ENCODE peak calls at places on chromosomes 1 and 21, in ten cellular contexts. U is heart left ventricle, E is suprapubic skin, N is transverse colon, X is ovary, T is spleen, M is prostate gland, Y is adrenal gland, W is K562, G is esophagus squamous epithelium. R is an unnamed sample.

GRCh38 chr21:41767606-41768370 is 936 bp upstream of the RIPK4 start:
- DNase-seq in U (no peak), E (peak; percentile 59), N (no peak), X (no peak), T (no peak), M (no peak), Y (no peak), W (no peak), G (no peak), R (peak; percentile 45)

GRCh38 chr1:116334015-116334547 is 39.0 kb upstream of the ATP1A1 start:
- DNase-seq in U (peak; percentile 34), E (no peak), N (peak; percentile 56), X (no peak), T (no peak), M (no peak), Y (no peak), W (no peak), G (no peak), R (peak; percentile 50)

GRCh38 chr21:45011911-45012660 is 62.3 kb upstream of the ADARB1 start:
- DNase-seq in U (no peak), E (peak; percentile 65), N (peak; percentile 19), X (peak; percentile 11), T (peak; percentile 70), M (no peak), Y (no peak), W (no peak), G (no peak), R (peak; percentile 9)

GRCh38 chr1:20087668-20088067 is 17.7 kb downstream of the PLA2G5 start:
- DNase-seq in U (no peak), E (no peak), N (no peak), X (no peak), T (no peak), M (no peak), Y (no peak), W (peak; percentile 60), G (no peak), R (no peak)

GRCh38 chr1:154270833-154271232 is 1.6 kb upstream of the HAX1 start:
- DNase-seq in U (no peak), E (no peak), N (no peak), X (no peak), T (no peak), M (no peak), Y (no peak), W (no peak), G (no peak), R (no peak)

GRCh38 chr1:213586609-213586972 is 401.2 kb upstream of the PROX1 start:
- DNase-seq in U (no peak), E (no peak), N (no peak), X (no peak), T (no peak), M (no peak), Y (no peak), W (no peak), G (no peak), R (peak; percentile 85)

GRCh38 chr1:110136911-110137310 is 13.4 kb upstream of the SLC6A17 start:
- DNase-seq in U (no peak), E (no peak), N (no peak), X (no peak), T (no peak), M (no peak), Y (peak; percentile 56), W (no peak), G (no peak), R (peak; percentile 65)

GRCh38 chr1:228341450-228341813 is 65.2 kb downstream of the TRIM11 start:
- DNase-seq in U (peak; percentile 16), E (peak; percentile 50), N (no peak), X (peak; percentile 6), T (peak; percentile 56), M (no peak), Y (no peak), W (no peak), G (no peak), R (peak; percentile 15)

GRCh38 chr1:26747048-26747447 is 40.7 kb upstream of the PIGV start:
- DNase-seq in U (no peak), E (no peak), N (no peak), X (no peak), T (no peak), M (no peak), Y (no peak), W (no peak), G (no peak), R (no peak)

GRCh38 chr1:26745191-26745590 is 42.6 kb upstream of the PIGV start:
- DNase-seq in U (no peak), E (no peak), N (no peak), X (no peak), T (no peak), M (no peak), Y (no peak), W (no peak), G (no peak), R (no peak)

GRCh38 chr1:26744075-26744958 is 43.4 kb upstream of the PIGV start:
- DNase-seq in U (peak; percentile 87), E (no peak), N (peak; percentile 81), X (peak; percentile 15), T (peak; percentile 93), M (peak; percentile 37), Y (peak; percentile 83), W (peak; percentile 59), G (peak; percentile 47), R (peak; percentile 29)

GRCh38 chr1:26749458-26749857 is 38.3 kb upstream of the PIGV start:
- DNase-seq in U (no peak), E (no peak), N (no peak), X (no peak), T (no peak), M (no peak), Y (no peak), W (no peak), G (no peak), R (no peak)

GRCh38 chr1:26748351-26748750 is 39.4 kb upstream of the PIGV start:
- DNase-seq in U (no peak), E (no peak), N (no peak), X (no peak), T (no peak), M (no peak), Y (no peak), W (no peak), G (no peak), R (no peak)
- H3K4me1 ChIP-seq in U (peaks cover 97% of the 10 kb centered on the region), E (peaks cover 53% of the 10 kb centered on the region), N (peaks cover 55% of the 10 kb centered on the region), X (peaks cover 12% of the 10 kb centered on the region), T (peaks cover 87% of the 10 kb centered on the region), M (peaks cover 4% of the 10 kb centered on the region), Y (peaks cover 32% of the 10 kb centered on the region), W (peaks cover 11% of the 10 kb centered on the region), G (peaks cover 15% of the 10 kb centered on the region), R (peaks cover 21% of the 10 kb centered on the region)

GRCh38 chr1:84506002-84506728 is at the start of the genes GNG5 and SPATA1:
- DNase-seq in U (peak; percentile 99), E (peak; percentile 99), N (peak; percentile 99), X (peak; percentile 98), T (peak; percentile 100), M (peak; percentile 98), Y (peak; percentile 98), W (peak; percentile 96), G (peak; percentile 82), R (peak; percentile 99)

GRCh38 chr1:84502892-84503291 is 3.3 kb upstream of the SPATA1 start:
- DNase-seq in U (no peak), E (no peak), N (no peak), X (no peak), T (no peak), M (no peak), Y (no peak), W (no peak), G (no peak), R (no peak)

GRCh38 chr1:84505167-84506001 is 802 bp upstream of the SPATA1 start:
- DNase-seq in U (no peak), E (no peak), N (peak; percentile 13), X (no peak), T (no peak), M (peak; percentile 35), Y (peak; percentile 70), W (peak; percentile 76), G (no peak), R (peak; percentile 71)

GRCh38 chr1:84506729-84507453 is 510 bp upstream of the GNG5 start:
- DNase-seq in U (no peak), E (no peak), N (no peak), X (no peak), T (no peak), M (no peak), Y (no peak), W (no peak), G (no peak), R (no peak)

GRCh38 chr1:84504580-84505021 is 1.6 kb upstream of the SPATA1 start:
- DNase-seq in U (no peak), E (no peak), N (no peak), X (no peak), T (no peak), M (no peak), Y (no peak), W (no peak), G (no peak), R (no peak)
- TF ChIP-seq POLR2A in U (no peak), E (no peak), N (no peak), X (no peak), T (no peak), M (no peak), Y (no peak), W (no peak), G (no peak), R (no peak)

DNA sequence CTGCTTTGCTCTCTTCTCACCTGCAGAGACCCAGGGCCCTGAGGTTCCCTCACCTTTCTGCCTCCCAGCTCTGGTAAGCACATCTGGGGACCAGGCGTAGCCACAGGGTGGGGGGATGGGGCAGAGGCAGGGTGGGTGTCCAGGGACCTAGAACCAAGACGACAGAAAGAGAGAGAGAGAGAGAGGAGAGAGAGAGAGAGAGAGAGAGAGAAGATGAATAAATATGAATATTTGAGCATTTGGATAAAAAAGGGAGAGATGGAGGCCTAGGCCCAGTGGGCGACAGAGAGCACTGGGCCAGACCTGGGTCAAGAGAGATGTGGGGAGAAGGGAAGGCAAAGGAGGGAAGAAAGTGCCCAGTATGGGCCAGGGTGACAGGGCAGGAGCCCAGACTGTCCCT is 32.8 kb downstream of the FOXO6 start:
- DNase-seq in U (no peak), E (no peak), N (no peak), X (no peak), T (no peak), M (no peak), Y (no peak), W (no peak), G (no peak), R (no peak)
- H3K27me3 ChIP-seq in U (no peaks in the 10 kb centered on the region), E (peaks cover 7% of the 10 kb centered on the region), N (peaks cover 13% of the 10 kb centered on the region), X (no peaks in the 10 kb centered on the region), T (no peaks in the 10 kb centered on the region), M (no peaks in the 10 kb centered on the region), Y (peaks cover 5% of the 10 kb centered on the region), W (peaks cover 9% of the 10 kb centered on the region), G (peaks cover 22% of the 10 kb centered on the region), R (no peaks in the 10 kb centered on the region)

GRCh38 chr1:26289158-26290059 is 9.5 kb downstream of the SH3BGRL3 start:
- DNase-seq in U (no peak), E (peak; percentile 65), N (peak; percentile 65), X (no peak), T (peak; percentile 96), M (no peak), Y (no peak), W (no peak), G (peak; percentile 59), R (peak; percentile 67)

GRCh38 chr1:26286064-26286416 is 6.2 kb downstream of the SH3BGRL3 start:
- DNase-seq in U (no peak), E (no peak), N (no peak), X (no peak), T (no peak), M (no peak), Y (no peak), W (no peak), G (no peak), R (no peak)

GRCh38 chr1:26285366-26286063 is 5.6 kb downstream of the SH3BGRL3 start:
- DNase-seq in U (no peak), E (peak; percentile 67), N (peak; percentile 52), X (no peak), T (peak; percentile 85), M (no peak), Y (no peak), W (peak; percentile 67), G (no peak), R (peak; percentile 54)

GRCh38 chr1:26288311-26288941 is 8.5 kb downstream of the SH3BGRL3 start:
- DNase-seq in U (no peak), E (peak; percentile 60), N (peak; percentile 33), X (no peak), T (peak; percentile 85), M (no peak), Y (no peak), W (peak; percentile 63), G (no peak), R (no peak)

GRCh38 chr1:26287033-26287711 is 7.3 kb downstream of the SH3BGRL3 start:
- DNase-seq in U (no peak), E (peak; percentile 73), N (peak; percentile 70), X (no peak), T (peak; percentile 93), M (no peak), Y (no peak), W (peak; percentile 69), G (no peak), R (no peak)
- H3K4me1 ChIP-seq in U (peaks cover 51% of the 10 kb centered on the region), E (peaks cover 89% of the 10 kb centered on the region), N (peaks cover 66% of the 10 kb centered on the region), X (no peaks in the 10 kb centered on the region), T (peaks cover 99% of the 10 kb centered on the region), M (no peaks in the 10 kb centered on the region), Y (no peaks in the 10 kb centered on the region), W (peaks cover 94% of the 10 kb centered on the region), G (peaks cover 38% of the 10 kb centered on the region), R (peaks cover 16% of the 10 kb centered on the region)

R was measured in body of pancreas.